ENCODE peak calls at places on chromosomes 12 and 14, in eight cellular contexts. N is RPMI8226; T is HL-60; A is GM13977; D is stimulated activated CD8-positive, alpha-beta memory T cell treated with anti-CD3 and anti-CD28 coated beads, Interleukin-12 subunit alpha, Interleukin-12 subunit beta, amount 100 ng/mL, for 1 hour; C is uterus; I is hypothalamus; W is NCI-H146. H is an unnamed sample.

GRCh38 chr14:99476864-99477263 is 3.8 kb downstream of the SETD3 start:
- DNase-seq in N (no peak), T (peak), A (no peak), D (no peak), C (no peak), I (no peak), W (no peak), H (no peak)

GRCh38 chr14:68722968-68723577 is 69.8 kb downstream of the ZFP36L1 start:
- DNase-seq in N (no peak), T (no peak), A (no peak), D (no peak), C (no peak), I (no peak), W (no peak), H (no peak)

GRCh38 chr12:107134558-107134957 is 41.2 kb upstream of the CRY1 start:
- DNase-seq in N (peak), T (peak), A (no peak), D (no peak), C (no peak), I (no peak), W (peak), H (peak)

GRCh38 chr12:110102255-110102654 is 21.9 kb upstream of the IFT81 start:
- DNase-seq in N (peak), T (peak), A (no peak), D (no peak), C (peak), I (no peak), W (peak), H (peak)

GRCh38 chr14:39467889-39468524 is 35.8 kb upstream of the FBXO33 start:
- DNase-seq in N (peak), T (peak), A (no peak), D (no peak), C (no peak), I (no peak), W (peak), H (no peak)

GRCh38 chr12:22971771-22972191 is 346.8 kb downstream of the ETNK1 start:
- DNase-seq in N (no peak), T (no peak), A (no peak), D (no peak), C (no peak), I (no peak), W (no peak), H (no peak)

GRCh38 chr12:53159195-53159834 is 21.2 kb upstream of the ZNF740 start:
- DNase-seq in N (peak), T (peak), A (peak), D (peak), C (peak), I (peak), W (peak), H (peak)

GRCh38 chr14:28987516-28987915 is 220.9 kb downstream of the FOXG1 start:
- DNase-seq in N (no peak), T (no peak), A (no peak), D (no peak), C (no peak), I (no peak), W (no peak), H (no peak)

GRCh38 chr14:21068521-21069387 is 1.4 kb upstream of the ARHGEF40 start:
- DNase-seq in N (peak), T (peak), A (peak), D (peak), C (peak), I (no peak), W (peak), H (no peak)

GRCh38 chr14:67579636-67580035 is 20.4 kb downstream of the PIGH start:
- DNase-seq in N (no peak), T (no peak), A (no peak), D (no peak), C (no peak), I (no peak), W (no peak), H (no peak)

GRCh38 chr14:61103541-61104339 is 122.7 kb downstream of the SLC38A6 start:
- DNase-seq in N (no peak), T (peak), A (peak), D (no peak), C (peak), I (no peak), W (no peak), H (no peak)

GRCh38 chr14:92945959-92946846 is 23.3 kb downstream of the CHGA start:
- DNase-seq in N (no peak), T (no peak), A (no peak), D (no peak), C (peak), I (no peak), W (no peak), H (no peak)

GRCh38 chr12:32176606-32177005 is 70.0 kb downstream of the BICD1 start:
- DNase-seq in N (no peak), T (no peak), A (no peak), D (no peak), C (no peak), I (no peak), W (no peak), H (no peak)

GRCh38 chr12:131074221-131075083 is 120.7 kb downstream of the ADGRD1 start:
- DNase-seq in N (no peak), T (no peak), A (peak), D (no peak), C (no peak), I (no peak), W (no peak), H (no peak)

GRCh38 chr12:57476162-57476992 is 3.3 kb downstream of the ARHGAP9 start:
- DNase-seq in N (no peak), T (peak), A (peak), D (no peak), C (no peak), I (no peak), W (no peak), H (peak)